ENCODE peak calls at places on chromosomes 2 and 18, in four cellular contexts. Z is epithelial cell of esophagus, O is esophagus squamous epithelium, C is HepG2. N is an unnamed sample.

GRCh38 chr2:10732924-10733583 is 11.6 kb downstream of the ATP6V1C2 start:
- DNase-seq in Z (no peak), O (no peak), C (no peak), N (no peak)

GRCh38 chr18:66582151-66582550 is 21.7 kb downstream of the CDH19 start:
- DNase-seq in Z (no peak), O (no peak), C (no peak), N (no peak)

GRCh38 chr2:61949458-61950107 is 44.1 kb downstream of the COMMD1 start:
- DNase-seq in O (no peak), C (no peak), Z (no peak), N (no peak)

GRCh38 chr2:192029089-192029488 is 165.6 kb downstream of the TMEFF2 start:
- DNase-seq in O (no peak), C (no peak), Z (peak), N (no peak)

GRCh38 chr2:233342301-233342700 is 12.0 kb upstream of the DGKD start:
- DNase-seq in O (no peak), C (no peak), Z (no peak), N (no peak)

GRCh38 chr2:167353605-167354280 is 465.5 kb downstream of the XIRP2 start:
- DNase-seq in Z (peak), C (no peak), O (no peak), N (no peak)

GRCh38 chr2:44691174-44691785 is 250.2 kb upstream of the SIX3 start:
- DNase-seq in Z (no peak), C (no peak), O (no peak), N (no peak)

GRCh38 chr2:121080013-121080772 is 204.8 kb downstream of the TFCP2L1 start:
- DNase-seq in O (no peak), C (peak), Z (peak), N (no peak)

GRCh38 chr2:226797989-226798421 is 1.6 kb downstream of the IRS1 start:
- DNase-seq in O (no peak), C (no peak), Z (no peak), N (no peak)

GRCh38 chr2:234275515-234275914 is 221.4 kb downstream of the ARL4C start:
- DNase-seq in Z (no peak), O (no peak), C (no peak), N (no peak)

GRCh38 chr2:86258106-86258505 is 58.8 kb downstream of the MRPL35 start:
- DNase-seq in Z (no peak), C (no peak), O (no peak), N (no peak)

DNA sequence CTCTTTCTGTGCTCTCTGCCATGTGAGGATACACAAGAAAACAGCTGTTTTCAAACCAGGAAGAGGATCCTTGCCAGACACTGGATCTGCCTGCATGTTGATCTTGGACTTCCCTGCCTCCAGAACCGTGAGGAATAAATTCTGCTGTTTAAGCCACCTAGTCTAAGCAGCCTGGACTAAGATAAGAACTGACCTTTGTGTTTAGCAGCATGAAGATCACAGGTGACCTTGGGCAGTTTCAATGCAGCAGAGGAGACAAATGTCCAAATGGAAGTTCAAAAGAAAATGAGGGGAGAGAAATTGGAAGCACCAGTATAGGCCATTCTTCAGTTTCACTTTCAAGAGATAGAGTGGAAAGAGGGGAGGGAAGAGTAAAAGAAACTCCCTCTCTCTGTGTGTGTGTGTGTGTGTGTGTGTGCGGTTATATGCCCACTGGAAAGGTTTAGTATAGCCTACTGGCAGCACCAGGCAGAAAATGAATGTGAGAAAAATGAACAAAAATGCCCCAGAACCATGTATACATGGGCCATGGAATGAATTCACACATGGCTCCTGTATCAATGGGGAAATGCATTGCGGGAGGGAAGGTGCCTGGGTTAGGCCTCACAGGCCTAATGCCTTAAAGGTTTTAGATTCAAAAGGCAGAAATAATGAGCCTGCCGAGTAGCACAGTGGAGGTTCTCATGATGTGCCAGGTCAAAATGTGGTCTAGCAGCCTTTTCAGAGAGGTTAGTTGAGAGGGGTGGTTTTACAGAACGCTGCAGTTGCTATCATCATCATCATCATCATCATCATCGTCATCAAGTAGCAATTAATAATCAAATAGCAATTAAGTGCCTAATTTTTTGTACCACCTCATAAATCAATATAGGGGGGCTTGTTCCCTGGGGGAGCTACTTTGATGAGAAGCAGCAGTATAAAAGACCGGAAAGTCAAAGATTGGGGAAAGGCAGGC is 1.1 kb upstream of the CERS6 start:
- DNase-seq in O (no peak), C (peak), Z (no peak), N (no peak)
- H3K4me3 ChIP-seq in O (peak), C (peak), Z (peak), N (peak)

DNA sequence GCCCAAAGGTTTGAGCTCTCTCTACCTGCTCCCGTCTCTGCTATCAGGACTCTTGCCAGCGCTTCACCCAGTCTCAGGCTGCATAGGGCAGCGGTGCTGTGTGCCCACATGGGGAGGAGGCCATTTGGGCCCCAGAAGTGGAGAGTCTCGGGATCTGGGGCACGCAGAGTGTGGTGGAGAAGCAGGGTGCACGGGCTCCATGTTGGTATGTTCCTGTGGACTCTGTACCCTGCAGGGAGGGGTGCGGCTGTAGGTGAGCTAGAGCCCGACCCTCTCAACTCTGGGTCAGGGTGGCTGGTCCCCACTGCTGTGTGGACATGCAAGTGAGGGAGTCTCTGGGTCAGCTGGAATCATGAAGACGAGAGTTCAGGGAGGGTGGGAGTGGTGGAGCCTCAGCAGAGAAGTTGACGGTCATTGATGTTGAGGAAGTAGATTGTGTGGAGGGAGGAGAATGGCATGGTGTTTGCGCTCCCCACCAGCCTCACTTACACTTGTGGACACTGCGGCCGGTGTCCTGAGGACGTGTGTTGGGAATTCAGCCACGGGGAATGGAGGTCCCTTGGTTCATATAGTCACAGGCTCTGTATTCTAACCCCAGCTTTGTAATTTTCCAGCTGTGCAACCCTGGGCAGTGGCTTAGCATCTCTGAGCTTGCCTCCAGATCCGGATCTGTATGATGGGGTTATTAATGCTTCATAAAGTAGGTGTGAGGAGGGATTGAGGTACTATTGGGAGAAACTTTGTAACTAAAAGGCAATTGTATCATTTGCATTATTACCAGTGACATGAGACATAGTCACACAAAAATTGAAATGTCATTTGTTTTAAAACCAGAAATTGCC is 829 bp upstream of the PSD4 start:
- DNase-seq in Z (no peak), O (no peak), C (no peak), N (no peak)
- TF ChIP-seq CTCF in Z (no peak), O (no peak), C (no peak), N (no peak)

GRCh38 chr2:20447437-20448245 is 767 bp downstream of the RHOB start:
- DNase-seq in C (no peak), Z (peak), O (no peak), N (no peak)

GRCh38 chr2:20450201-20451108 is 3.6 kb downstream of the RHOB start:
- DNase-seq in C (peak), Z (peak), O (no peak), N (peak)

GRCh38 chr2:20451346-20451745 is 4.5 kb downstream of the RHOB start:
- DNase-seq in C (no peak), Z (no peak), O (no peak), N (no peak)

GRCh38 chr2:20448246-20449046 is 1.6 kb downstream of the RHOB start:
- DNase-seq in Z (no peak), O (no peak), C (no peak), N (no peak)

DNA sequence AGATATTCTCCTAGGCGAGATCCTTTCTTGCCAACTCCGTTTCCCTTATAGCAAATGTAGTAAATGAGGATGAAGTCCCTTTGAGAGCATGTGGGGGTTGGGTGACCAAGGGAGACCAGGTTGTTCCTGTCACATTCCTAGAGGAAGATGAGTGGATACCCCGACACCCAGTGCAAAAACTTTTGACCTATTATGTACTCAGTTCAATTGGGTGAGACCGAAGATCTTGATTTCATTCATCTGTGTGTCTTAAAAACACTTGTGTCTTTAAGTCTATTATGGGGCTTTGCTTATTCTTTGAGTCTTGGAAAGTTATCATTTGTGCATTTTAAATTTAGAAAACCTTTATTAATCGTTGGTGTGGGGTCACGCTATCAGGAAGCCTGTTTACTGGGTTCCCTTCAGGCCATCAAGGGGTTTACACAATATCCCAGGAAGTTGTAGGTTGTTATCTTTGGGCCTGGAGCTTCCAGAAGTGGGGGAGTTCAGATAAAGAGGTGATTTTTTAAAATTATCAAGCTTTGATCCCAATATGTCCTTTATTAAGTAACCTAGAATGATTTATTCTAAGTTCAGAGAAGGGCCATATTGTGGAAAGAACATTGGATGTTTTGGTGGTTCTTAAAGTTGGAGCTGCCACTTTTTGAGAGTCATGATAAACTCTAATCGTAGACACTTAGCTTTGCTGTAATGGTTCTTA is 2.8 kb downstream of the RHOB start:
- DNase-seq in Z (no peak), C (peak), O (no peak), N (no peak)
- H3K4me3 ChIP-seq in Z (peak), C (peak), O (peak), N (peak)

GRCh38 chr2:231666171-231667095 is 41.9 kb upstream of the PTMA start:
- DNase-seq in O (peak), Z (peak), C (peak), N (peak)

GRCh38 chr2:231668981-231669380 is 39.3 kb upstream of the PTMA start:
- DNase-seq in C (no peak), Z (no peak), O (no peak), N (no peak)

GRCh38 chr2:231665208-231665921 is 43.0 kb upstream of the PTMA start:
- DNase-seq in Z (no peak), O (no peak), C (no peak), N (no peak)

GRCh38 chr2:231667096-231667427 is 41.3 kb upstream of the PTMA start:
- DNase-seq in Z (no peak), O (no peak), C (no peak), N (no peak)

DNA sequence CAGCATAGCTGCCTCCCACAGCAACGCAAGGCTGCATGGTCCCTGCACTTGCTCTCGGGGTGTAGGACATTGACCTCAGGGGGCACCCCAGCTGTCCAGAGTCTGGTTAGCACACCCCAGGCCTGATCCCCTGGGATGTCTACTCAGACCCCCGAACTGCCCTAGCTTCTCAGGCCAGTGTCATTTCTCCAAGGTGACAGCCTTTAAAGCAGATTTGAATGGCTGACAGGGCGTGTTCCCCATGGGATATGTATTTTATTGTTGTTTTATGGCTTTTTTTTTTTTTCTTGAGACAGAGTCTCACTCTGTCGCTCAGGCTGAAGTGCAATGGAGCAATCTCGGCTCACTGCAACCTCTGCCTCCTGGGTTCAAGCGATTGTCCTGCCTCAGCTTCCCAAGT is 40.8 kb upstream of the PTMA start:
- DNase-seq in C (no peak), O (no peak), Z (no peak), N (no peak)
- TF ChIP-seq CTCF in C (no peak), O (no peak), Z (no peak), N (no peak)

DNA sequence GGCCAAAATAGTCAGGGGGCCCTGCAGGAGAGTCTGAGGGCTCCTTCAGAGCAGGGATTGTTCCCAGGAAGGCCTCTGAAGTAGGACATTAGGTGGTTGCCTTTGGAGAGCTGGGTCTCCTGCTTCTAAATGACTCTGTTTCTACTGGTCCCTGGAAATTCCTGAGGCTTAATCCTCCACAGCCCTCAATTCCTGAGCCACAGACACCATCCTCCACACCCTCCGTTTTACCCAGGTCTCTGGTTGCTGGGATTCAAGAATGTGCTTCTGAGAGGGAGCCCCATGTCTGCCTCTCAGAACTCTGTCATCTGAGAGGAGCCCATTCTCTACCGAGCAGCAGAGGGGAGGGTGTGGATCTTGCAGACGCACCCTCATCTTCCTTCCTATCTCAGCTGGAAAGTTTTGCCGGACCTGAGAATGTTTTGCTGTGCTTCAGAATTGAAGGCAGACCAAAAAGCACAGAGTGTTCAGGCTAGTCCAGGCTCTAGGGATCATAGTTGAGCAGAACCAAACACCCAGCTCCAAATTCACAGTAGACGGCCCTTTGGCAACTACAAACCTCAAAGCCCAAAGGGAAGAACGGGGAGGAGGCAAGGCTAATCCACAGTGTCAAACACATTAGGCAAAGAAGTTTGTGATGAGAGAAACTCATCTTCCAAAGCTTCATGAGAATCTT is 8.1 kb downstream of the VIT start:
- DNase-seq in Z (no peak), C (no peak), O (no peak), N (no peak)
- H3K4me3 ChIP-seq in Z (no peak), C (no peak), O (no peak), N (no peak)

DNA sequence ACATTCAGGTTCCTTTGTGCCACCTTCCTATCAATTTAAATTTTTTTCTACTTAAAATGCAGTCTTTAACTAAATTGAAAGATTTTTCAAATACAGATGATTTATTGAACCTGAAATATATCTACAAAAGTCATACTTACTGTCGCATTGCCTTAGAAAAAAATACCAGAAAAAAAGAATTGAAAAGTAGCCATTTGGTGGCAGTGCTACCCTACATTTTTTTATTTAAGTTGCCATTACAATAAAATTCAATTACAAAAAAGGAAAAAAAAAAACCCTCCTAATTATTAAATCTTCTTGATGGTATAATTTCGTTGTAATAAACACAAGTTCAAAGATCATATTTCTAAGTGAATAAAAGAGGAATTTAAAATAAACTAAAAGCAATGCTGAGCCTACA is 43.4 kb downstream of the DSC3 start:
- DNase-seq in Z (no peak), C (no peak), O (no peak), N (no peak)
- TF ChIP-seq CTCF in Z (no peak), C (peak), O (no peak), N (no peak)

N was measured in AG04449.